ENCODE peak calls at places on chromosomes 5 and 9, in six cellular contexts. G is PC-9; W is H7; H is Right ventricle myocardium superior; J is stimulated activated CD4-positive, alpha-beta T cell treated with anti-CD3 and anti-CD28 coated beads, Interleukin-2, amount 100 ng/mL, for 24 hours; R is KG1. O is an unnamed sample.

GRCh38 chr5:76791461-76791860 is 27.4 kb upstream of the F2RL1 start:
- DNase-seq in H (no peak), W (no peak), R (no peak), G (no peak), J (no peak), O (no peak)

GRCh38 chr5:141869514-141869913 is 8.7 kb downstream of the PCDH1 start:
- DNase-seq in J (no peak), R (no peak), G (peak), H (no peak), W (peak), O (no peak)

GRCh38 chr5:161176221-161176620 is 324.2 kb upstream of the ATP10B start:
- DNase-seq in W (no peak), J (no peak), G (no peak), H (no peak), R (no peak), O (no peak)

GRCh38 chr5:43016217-43016779 is 23.8 kb downstream of the ANXA2R start:
- DNase-seq in R (no peak), H (no peak), G (no peak), W (no peak), J (no peak), O (no peak)

GRCh38 chr9:78324068-78324650 is 27.2 kb downstream of the PSAT1 start:
- DNase-seq in H (no peak), G (no peak), R (no peak), W (no peak), J (no peak), O (no peak)

GRCh38 chr9:134820901-134821300 is 59.7 kb upstream of the FCN2 start:
- DNase-seq in G (no peak), H (no peak), W (no peak), R (no peak), J (no peak), O (no peak)

GRCh38 chr9:30943446-30944232 is 1440.8 kb upstream of the ACO1 start:
- DNase-seq in W (no peak), J (no peak), G (no peak), H (no peak), R (no peak), O (no peak)

GRCh38 chr5:42377496-42377895 is 45.7 kb upstream of the GHR start:
- DNase-seq in W (no peak), G (no peak), H (no peak), J (no peak), R (no peak), O (no peak)

GRCh38 chr9:12854218-12854617 is 79.4 kb downstream of the LURAP1L start:
- DNase-seq in W (no peak), R (no peak), H (no peak), J (no peak), G (no peak), O (no peak)

GRCh38 chr5:73822989-73823339 is 197.0 kb downstream of the ARHGEF28 start:
- DNase-seq in R (no peak), G (peak), J (no peak), H (no peak), W (no peak), O (no peak)

GRCh38 chr9:93258818-93259489 is 75.0 kb downstream of the WNK2 start:
- DNase-seq in G (no peak), R (no peak), H (no peak), W (peak), J (no peak), O (no peak)

GRCh38 chr5:147508711-147509040 is 1.2 kb downstream of the DPYSL3 start:
- DNase-seq in J (no peak), W (no peak), R (no peak), H (no peak), G (no peak), O (no peak)

GRCh38 chr5:129135633-129136032 is 41.1 kb downstream of the ISOC1 start:
- DNase-seq in R (no peak), G (no peak), J (no peak), H (no peak), W (peak), O (no peak)

GRCh38 chr5:10602031-10602806 is 38.3 kb downstream of the ANKRD33B start:
- DNase-seq in H (peak), J (no peak), G (no peak), W (no peak), R (no peak), O (no peak)

GRCh38 chr5:1056611-1057484 is 48.2 kb downstream of the NKD2 start:
- DNase-seq in W (peak), J (no peak), R (no peak), G (no peak), H (peak), O (no peak)

GRCh38 chr9:16090907-16091629 is 538.2 kb downstream of the CCDC171 start:
- DNase-seq in H (no peak), G (no peak), J (no peak), W (no peak), R (no peak), O (no peak)

GRCh38 chr9:17018001-17018491 is 116.8 kb upstream of the CNTLN start:
- DNase-seq in H (peak), W (no peak), G (no peak), R (no peak), J (no peak), O (no peak)

GRCh38 chr5:20683241-20683940 is 695.4 kb upstream of the CDH18 start:
- DNase-seq in G (no peak), H (no peak), R (no peak), J (no peak), W (no peak), O (no peak)

GRCh38 chr5:32866138-32866537 is 155.0 kb downstream of the NPR3 start:
- DNase-seq in G (no peak), W (no peak), H (no peak), J (no peak), R (no peak), O (no peak)

GRCh38 chr5:172624083-172624995 is 16.7 kb upstream of the NEURL1B start:
- DNase-seq in R (no peak), J (no peak), W (no peak), G (no peak), H (no peak), O (no peak)

GRCh38 chr9:97412628-97413382 is 909 bp downstream of the TDRD7 start:
- DNase-seq in G (no peak), H (no peak), W (peak), J (no peak), R (no peak), O (peak)

GRCh38 chr5:66585291-66585690 is 10.9 kb upstream of the MAST4 start:
- DNase-seq in G (no peak), J (no peak), R (no peak), W (no peak), H (no peak), O (no peak)

GRCh38 chr5:56470007-56470406 is 236.9 kb upstream of the ANKRD55 start:
- DNase-seq in R (no peak), G (no peak), H (no peak), J (no peak), W (no peak), O (no peak)

GRCh38 chr9:113504725-113505590 is 41.4 kb downstream of the RGS3 start:
- DNase-seq in R (no peak), J (no peak), H (no peak), W (no peak), G (no peak), O (no peak)

GRCh38 chr5:37777472-37778135 is 62.2 kb downstream of the GDNF start:
- DNase-seq in H (no peak), G (no peak), J (no peak), W (no peak), R (no peak), O (no peak)

GRCh38 chr5:119527346-119527745 is 75.0 kb downstream of the HSD17B4 start:
- DNase-seq in J (no peak), R (no peak), G (no peak), W (no peak), H (no peak), O (no peak)

O was measured in SW 1271.